ENCODE peak calls at places on chromosomes 16 and 17, in six cellular contexts. W, B, S, J, N and R are unnamed samples. For H3K4me1, the result is how much of the 10 kb centered on the place peaks cover.

GRCh38 chr17:46770818-46771600 is 47.5 kb downstream of the WNT3 start:
- DNase-seq in W (peak), B (no peak), S (peak), J (peak), N (peak), R (peak)

GRCh38 chr16:1949507-1949906 is 5.0 kb downstream of the RPL3L start:
- DNase-seq in W (no peak), B (no peak), S (no peak), J (no peak), N (no peak), R (no peak)

GRCh38 chr16:6725634-6726331 is 606.9 kb upstream of the RBFOX1 start:
- DNase-seq in W (no peak), B (no peak), S (no peak), J (peak), N (no peak), R (no peak)

GRCh38 chr17:70521821-70522256 is 352.5 kb downstream of the KCNJ2 start:
- DNase-seq in W (peak), B (no peak), S (peak), J (no peak), N (peak), R (no peak)

GRCh38 chr16:88292007-88292940 is 90.5 kb upstream of the ZNF469 start:
- DNase-seq in W (no peak), B (no peak), S (no peak), J (no peak), N (no peak), R (peak)

GRCh38 chr17:65345261-65346060 is 208.3 kb downstream of the RGS9 start:
- DNase-seq in W (no peak), B (no peak), S (no peak), J (no peak), N (no peak), R (no peak)

GRCh38 chr17:68346448-68346847 is 55.2 kb downstream of the ARSG start:
- DNase-seq in W (no peak), B (no peak), S (peak), J (no peak), N (peak), R (peak)

GRCh38 chr16:50311891-50312501 is 45.6 kb downstream of the ADCY7 start:
- DNase-seq in W (no peak), B (no peak), S (peak), J (no peak), N (no peak), R (peak)

GRCh38 chr16:78310196-78310595 is 210.7 kb downstream of the WWOX start:
- DNase-seq in W (peak), B (no peak), S (no peak), J (no peak), N (no peak), R (no peak)

GRCh38 chr17:13616031-13616430 is 14.3 kb upstream of the HS3ST3A1 start:
- DNase-seq in W (no peak), B (no peak), S (no peak), J (no peak), N (no peak), R (no peak)

GRCh38 chr16:51762081-51762995 is 611.3 kb upstream of the SALL1 start:
- DNase-seq in W (peak), B (peak), S (peak), J (peak), N (peak), R (peak)

GRCh38 chr17:80856863-80857488 is 134.7 kb upstream of the CHMP6 start:
- DNase-seq in W (no peak), B (no peak), S (no peak), J (no peak), N (no peak), R (peak)

GRCh38 chr17:60390881-60391418 is 983 bp downstream of the USP32 start:
- DNase-seq in W (peak), B (no peak), S (peak), J (peak), N (peak), R (peak)

GRCh38 chr17:45048795-45049563 is 2.5 kb downstream of the DCAKD start:
- DNase-seq in W (no peak), B (no peak), S (no peak), J (peak), N (no peak), R (no peak)

GRCh38 chr17:18118633-18118975 is 10.0 kb downstream of the MYO15A start:
- DNase-seq in W (no peak), B (no peak), S (no peak), J (no peak), N (no peak), R (no peak)

GRCh38 chr16:2663553-2664521 is 18.5 kb upstream of the KCTD5 start:
- DNase-seq in W (no peak), B (no peak), S (peak), J (peak), N (no peak), R (no peak)

GRCh38 chr17:45428050-45428953 is 4.4 kb downstream of the ARHGAP27 start:
- DNase-seq in W (peak), B (peak), S (peak), J (peak), N (peak), R (peak)

GRCh38 chr17:71402661-71403141 is 718.1 kb upstream of the SOX9 start:
- DNase-seq in W (no peak), B (no peak), S (peak), J (no peak), N (no peak), R (no peak)

GRCh38 chr16:13376174-13376573 is 474.8 kb downstream of the SHISA9 start:
- DNase-seq in W (no peak), B (no peak), S (no peak), J (no peak), N (no peak), R (no peak)

GRCh38 chr16:58462997-58463891 is 36.7 kb upstream of the NDRG4 start:
- DNase-seq in W (no peak), B (no peak), S (no peak), J (no peak), N (peak), R (peak)

GRCh38 chr17:46060461-46060860 is 61.4 kb downstream of the STH start:
- DNase-seq in W (no peak), B (no peak), S (no peak), J (no peak), N (no peak), R (no peak)

GRCh38 chr17:57649731-57650484 is 95.2 kb downstream of the CCDC182 start:
- DNase-seq in W (no peak), B (no peak), S (no peak), J (peak), N (no peak), R (no peak)

GRCh38 chr17:37821025-37821713 is 76.3 kb upstream of the HNF1B start:
- DNase-seq in W (no peak), B (no peak), S (no peak), J (no peak), N (no peak), R (no peak)

GRCh38 chr17:81034779-81035388 is at the start of gene BAIAP2:
- DNase-seq in W (peak), B (peak), S (peak), J (peak), N (peak), R (peak)

GRCh38 chr17:46811978-46812583 is 6.4 kb downstream of the WNT3 start:
- DNase-seq in W (no peak), B (no peak), S (no peak), J (peak), N (no peak), R (no peak)

GRCh38 chr17:16351831-16352230 is 1.4 kb downstream of the CENPV start:
- DNase-seq in W (no peak), B (no peak), S (no peak), J (no peak), N (no peak), R (no peak)

DNA sequence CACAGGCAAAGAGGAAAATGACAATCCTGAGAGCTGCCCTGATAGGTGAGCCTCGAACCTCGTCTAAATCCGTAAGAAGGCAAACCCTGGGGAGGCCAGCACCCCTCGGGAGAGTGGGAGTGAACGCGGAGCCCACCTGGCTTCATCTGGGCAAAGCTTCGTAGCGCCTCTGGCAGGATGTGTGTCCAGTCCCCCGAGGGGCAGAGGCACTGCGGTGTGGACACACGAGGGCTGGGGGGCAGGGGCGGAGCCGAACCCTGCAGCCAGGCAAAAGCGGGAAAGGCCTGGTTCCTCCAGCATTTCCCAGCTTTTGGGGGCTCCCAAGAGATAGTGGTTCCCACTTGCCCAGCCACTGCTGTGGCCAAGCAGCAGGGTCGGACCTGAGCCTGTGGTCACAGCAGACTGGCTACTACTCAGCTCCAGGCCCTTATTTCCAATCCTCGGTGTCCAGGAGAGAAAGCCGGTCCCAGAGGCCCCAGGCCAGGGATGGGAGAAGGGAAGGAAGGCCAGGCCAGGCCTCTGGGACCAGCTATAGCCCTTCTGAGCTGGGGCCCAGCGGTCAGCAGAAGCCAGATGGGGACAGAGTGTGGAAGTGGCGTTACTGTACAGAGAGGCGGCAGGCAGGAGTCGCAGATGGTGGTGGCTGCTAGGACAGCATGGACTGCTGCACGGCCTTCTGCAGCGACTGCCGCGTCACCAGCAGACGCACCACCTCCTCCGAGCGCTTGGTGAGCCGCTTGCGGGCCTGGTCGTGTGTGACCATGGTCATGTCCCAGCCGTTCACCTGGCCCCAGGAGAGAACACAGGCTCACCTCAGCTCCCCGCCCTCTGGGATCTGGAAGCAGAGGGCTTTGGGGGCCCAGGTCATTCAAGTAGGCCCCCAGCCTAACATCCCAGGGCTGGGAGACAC is 5.0 kb downstream of the TAX1BP3 start:
- DNase-seq in W (no peak), B (no peak), S (no peak), J (no peak), N (no peak), R (no peak)
- TF ChIP-seq POLR2A in W (no peak), B (no peak), S (no peak), J (no peak), N (no peak), R (no peak)

GRCh38 chr17:19370493-19370960 is 7.8 kb upstream of the MAPK7 start:
- DNase-seq in W (peak), B (peak), S (peak), J (no peak), N (peak), R (peak)

GRCh38 chr17:19368119-19368660 is 5.7 kb upstream of the B9D1 start:
- DNase-seq in W (no peak), B (no peak), S (peak), J (no peak), N (no peak), R (no peak)

GRCh38 chr17:19369107-19369778 is 6.7 kb upstream of the B9D1 start:
- DNase-seq in W (peak), B (no peak), S (peak), J (no peak), N (no peak), R (no peak)

GRCh38 chr17:19371259-19372003 is 6.9 kb upstream of the MAPK7 start:
- DNase-seq in W (peak), B (no peak), S (peak), J (no peak), N (no peak), R (no peak)

DNA sequence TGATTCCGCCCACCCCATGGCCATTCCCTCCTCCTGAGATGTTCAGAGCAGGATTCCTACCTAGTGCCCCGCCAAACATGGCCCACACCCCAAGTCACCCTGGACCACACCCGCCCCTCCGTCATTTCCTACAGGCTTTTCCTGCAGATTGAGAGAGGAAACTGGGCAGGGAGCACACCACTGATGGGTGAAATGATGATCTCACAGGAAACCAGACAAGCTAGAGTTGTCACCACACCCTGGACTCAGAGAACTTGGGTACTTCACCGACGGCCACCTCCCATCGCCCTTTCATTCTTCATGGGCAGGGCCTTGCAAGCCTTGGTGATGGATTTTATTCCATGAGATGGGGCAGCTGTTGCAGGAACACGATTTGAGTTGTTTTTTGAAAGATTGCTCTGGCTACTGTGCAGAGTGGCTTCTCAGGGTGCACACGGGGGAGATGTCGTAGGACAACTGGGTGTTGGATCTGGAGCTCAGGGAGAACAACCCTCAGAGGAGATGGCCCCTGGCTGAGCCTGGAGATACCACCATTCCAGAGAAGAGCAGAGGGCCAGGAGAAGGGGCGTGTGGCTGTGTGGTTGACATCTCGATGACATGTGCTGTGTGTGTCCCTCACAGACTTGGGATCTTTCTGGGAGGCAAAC is 7.4 kb upstream of the B9D1 start:
- DNase-seq in W (peak), B (no peak), S (peak), J (no peak), N (peak), R (peak)
- H3K4me1 ChIP-seq in W (under half), B (under half), S (under half), J (under half), N (under half), R (under half)

GRCh38 chr17:64080174-64080618 is 49.7 kb downstream of the ERN1 start:
- DNase-seq in W (no peak), B (no peak), S (no peak), J (no peak), N (no peak), R (no peak)
- TF ChIP-seq POLR2A in W (no peak), B (no peak), S (no peak), J (no peak), N (no peak), R (no peak)

GRCh38 chr16:8934601-8935000 is 29.1 kb downstream of the USP7 start:
- DNase-seq in W (no peak), B (no peak), S (no peak), J (no peak), N (no peak), R (no peak)
- H3K4me1 ChIP-seq in W (half or more), B (under half), S (under half), J (under half), N (under half), R (half or more)

DNA sequence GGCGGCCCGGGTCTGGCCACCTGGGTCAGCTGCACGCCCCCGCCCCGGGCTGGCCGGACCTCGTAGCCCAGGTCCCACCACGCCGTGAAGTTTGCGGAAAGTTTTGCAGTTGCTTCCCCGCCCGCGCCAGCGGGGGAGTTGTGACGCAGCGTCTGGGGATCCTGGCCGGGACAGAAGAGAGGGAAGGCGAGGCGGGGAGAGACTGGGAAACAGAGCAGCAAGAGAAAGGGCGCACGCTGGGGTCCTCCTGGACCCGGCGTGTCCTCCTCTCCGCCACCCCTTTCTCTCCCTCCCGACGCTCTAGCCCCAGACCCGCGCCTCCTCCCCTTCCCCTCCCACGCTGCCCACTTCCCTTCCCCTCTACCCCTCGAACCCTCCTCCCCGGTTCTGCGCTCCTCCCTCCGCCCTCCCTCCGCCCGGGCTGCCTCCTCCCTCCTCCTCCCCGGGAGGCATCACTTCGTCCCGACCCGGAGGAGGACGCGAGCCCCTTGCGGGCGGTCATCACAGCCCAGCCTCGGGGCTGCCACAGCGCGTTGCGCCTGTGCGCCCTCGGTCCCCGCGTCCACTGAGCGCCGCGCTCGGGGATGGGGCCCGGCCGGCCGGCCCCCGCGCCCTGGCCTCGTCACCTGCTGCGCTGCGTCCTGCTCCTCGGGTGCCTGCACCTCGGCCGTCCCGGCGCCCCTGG is at the start of gene MRC2:
- DNase-seq in W (no peak), B (no peak), S (peak), J (peak), N (peak), R (no peak)
- TF ChIP-seq POLR2A in W (no peak), B (peak), S (no peak), J (no peak), N (peak), R (no peak)

DNA sequence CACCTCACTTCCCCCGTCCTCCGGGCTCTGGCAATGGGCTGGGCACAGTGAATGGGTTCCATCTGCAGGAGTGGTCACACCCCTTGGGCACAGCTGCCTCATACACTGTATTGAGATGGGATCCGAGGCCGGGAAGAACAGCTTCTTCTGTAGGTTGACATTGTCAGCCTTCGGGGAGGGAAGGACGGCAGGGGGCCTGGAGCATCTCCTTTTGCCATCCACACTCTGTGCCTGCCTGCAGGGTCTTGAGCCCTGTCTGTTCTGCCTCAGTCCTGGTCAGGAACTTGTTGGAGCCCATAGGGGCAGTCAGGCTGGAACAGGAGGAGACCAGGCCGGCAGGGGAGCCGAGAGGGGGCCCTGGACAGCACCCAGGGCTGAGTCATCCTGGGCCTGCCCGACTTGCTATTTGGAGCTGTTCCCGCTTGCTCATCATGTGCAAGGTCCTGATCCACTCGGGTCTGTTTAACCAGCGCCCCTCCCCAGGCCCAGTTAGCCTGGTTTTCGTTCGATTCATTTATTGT is 286.8 kb downstream of the SEC14L1 start:
- DNase-seq in W (peak), B (no peak), S (no peak), J (peak), N (peak), R (no peak)
- H3K4me1 ChIP-seq in W (half or more), B (half or more), S (half or more), J (half or more), N (half or more), R (half or more)

DNA sequence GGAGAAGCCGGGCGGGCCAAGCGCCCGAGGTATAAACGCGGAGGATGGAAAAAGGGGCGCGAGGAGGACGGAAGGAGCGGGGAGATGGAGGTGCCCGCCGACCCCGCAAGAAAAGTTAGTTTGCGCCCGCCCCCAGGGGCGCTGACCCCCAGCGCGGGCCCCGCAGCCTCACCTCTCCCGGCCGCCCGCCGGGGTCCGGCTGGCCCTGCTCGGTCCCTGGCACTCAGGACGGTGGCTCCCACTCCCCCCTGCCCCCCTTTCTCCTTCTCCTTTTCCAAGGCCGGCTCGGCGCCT is 161 bp downstream of the CASKIN2 start:
- DNase-seq in W (no peak), B (no peak), S (no peak), J (no peak), N (no peak), R (no peak)
- TF ChIP-seq POLR2A in W (no peak), B (peak), S (no peak), J (no peak), N (peak), R (no peak)

DNA sequence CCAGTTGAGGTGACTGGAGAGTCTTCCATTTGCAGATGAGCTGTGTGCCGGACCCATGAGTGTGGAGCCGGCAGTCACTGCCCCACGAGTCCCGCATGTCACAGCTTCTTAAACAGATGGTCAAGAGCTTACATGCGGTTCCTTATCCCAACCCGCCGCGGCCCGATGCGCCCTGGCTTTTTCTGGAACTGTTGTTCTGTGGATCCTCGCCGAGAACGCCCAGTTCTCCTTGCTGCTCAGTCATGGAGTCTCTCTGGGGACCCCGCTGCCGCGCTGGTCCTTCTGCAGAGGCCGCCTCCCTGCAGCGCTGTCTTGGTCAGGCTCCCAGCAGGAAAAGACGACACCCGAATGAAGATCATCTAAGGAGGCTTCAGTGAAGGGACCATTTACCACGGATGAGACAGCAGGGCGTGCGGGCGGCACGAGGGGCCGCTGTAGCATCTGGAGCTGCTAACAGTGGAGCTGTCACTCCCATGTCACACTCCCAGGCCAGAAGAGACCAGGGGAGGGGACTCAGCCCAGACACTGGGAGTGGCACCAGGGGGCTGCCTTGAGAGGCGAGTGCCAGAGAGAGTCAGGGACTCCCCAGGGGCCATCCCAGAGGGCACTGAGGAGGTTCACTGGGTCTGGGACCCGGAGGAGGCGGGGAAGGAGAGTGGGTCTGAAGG is 10.8 kb upstream of the LGALS3BP start:
- DNase-seq in W (no peak), B (no peak), S (no peak), J (no peak), N (no peak), R (peak)
- H3K4me1 ChIP-seq in W (under half), B (under half), S (under half), J (under half), N (under half), R (half or more)

GRCh38 chr17:35891273-35891672 is 11.1 kb upstream of the CCL5 start:
- DNase-seq in W (no peak), B (no peak), S (no peak), J (no peak), N (no peak), R (no peak)
- TF ChIP-seq POLR2A in W (no peak), B (no peak), S (no peak), J (no peak), N (no peak), R (no peak)